ENCODE peak calls at places on chromosomes 13 and 19, in nine cellular contexts. One of them, this sample, is unnamed.

GRCh38 chr19:48735031-48735615 is 5.3 kb downstream of the RASIP1 start:
- DNase-seq in activated naive CD4-positive, alpha-beta T cell treated with Interleukin-2 at 50 U/mL for 16 hours: no peak
- DNase-seq in T-helper 1 cell: no peak
- DNase-seq in NCI-H524 treated with DMSO at 0.1 percent for 48 hours: no peak
- DNase-seq in left colon: no peak
- DNase-seq in CD4-positive, alpha-beta T cell: no peak
- DNase-seq in head of caudate nucleus: no peak
- DNase-seq in activated T-cell treated with anti-CD3 and anti-CD28 coated beads, Interleukin-2, amount 50 U/mL, for 24 hours: no peak
- DNase-seq in EL: peak
- DNase-seq in this sample: no peak

GRCh38 chr19:49952906-49953305 is 8.1 kb downstream of the SIGLEC11 start:
- DNase-seq in left colon: no peak
- DNase-seq in CD4-positive, alpha-beta T cell: no peak
- DNase-seq in NCI-H524 treated with DMSO at 0.1 percent for 48 hours: no peak
- DNase-seq in activated T-cell treated with anti-CD3 and anti-CD28 coated beads, Interleukin-2, amount 50 U/mL, for 24 hours: no peak
- DNase-seq in activated naive CD4-positive, alpha-beta T cell treated with Interleukin-2 at 50 U/mL for 16 hours: no peak
- DNase-seq in head of caudate nucleus: no peak
- DNase-seq in EL: no peak
- DNase-seq in T-helper 1 cell: no peak
- DNase-seq in this sample: no peak

GRCh38 chr19:5691930-5692784 is 2.1 kb downstream of the RPL36 start:
- DNase-seq in CD4-positive, alpha-beta T cell: no peak
- DNase-seq in activated naive CD4-positive, alpha-beta T cell treated with Interleukin-2 at 50 U/mL for 16 hours: no peak
- DNase-seq in NCI-H524 treated with DMSO at 0.1 percent for 48 hours: no peak
- DNase-seq in head of caudate nucleus: no peak
- DNase-seq in EL: peak
- DNase-seq in T-helper 1 cell: no peak
- DNase-seq in left colon: peak
- DNase-seq in activated T-cell treated with anti-CD3 and anti-CD28 coated beads, Interleukin-2, amount 50 U/mL, for 24 hours: peak
- DNase-seq in this sample: peak

GRCh38 chr19:29537181-29537580 is 11.4 kb downstream of the VSTM2B start:
- DNase-seq in head of caudate nucleus: no peak
- DNase-seq in left colon: no peak
- DNase-seq in CD4-positive, alpha-beta T cell: no peak
- DNase-seq in activated naive CD4-positive, alpha-beta T cell treated with Interleukin-2 at 50 U/mL for 16 hours: no peak
- DNase-seq in activated T-cell treated with anti-CD3 and anti-CD28 coated beads, Interleukin-2, amount 50 U/mL, for 24 hours: peak
- DNase-seq in NCI-H524 treated with DMSO at 0.1 percent for 48 hours: no peak
- DNase-seq in EL: no peak
- DNase-seq in T-helper 1 cell: no peak
- DNase-seq in this sample: peak

GRCh38 chr13:76852991-76853390 is 33.2 kb downstream of the KCTD12 start:
- DNase-seq in left colon: no peak
- DNase-seq in EL: peak
- DNase-seq in T-helper 1 cell: no peak
- DNase-seq in activated naive CD4-positive, alpha-beta T cell treated with Interleukin-2 at 50 U/mL for 16 hours: no peak
- DNase-seq in activated T-cell treated with anti-CD3 and anti-CD28 coated beads, Interleukin-2, amount 50 U/mL, for 24 hours: no peak
- DNase-seq in CD4-positive, alpha-beta T cell: no peak
- DNase-seq in NCI-H524 treated with DMSO at 0.1 percent for 48 hours: no peak
- DNase-seq in head of caudate nucleus: no peak
- DNase-seq in this sample: no peak

GRCh38 chr19:47499863-47500830 is 14.7 kb downstream of the NAPA start:
- DNase-seq in activated naive CD4-positive, alpha-beta T cell treated with Interleukin-2 at 50 U/mL for 16 hours: no peak
- DNase-seq in NCI-H524 treated with DMSO at 0.1 percent for 48 hours: no peak
- DNase-seq in left colon: no peak
- DNase-seq in head of caudate nucleus: peak
- DNase-seq in EL: no peak
- DNase-seq in T-helper 1 cell: no peak
- DNase-seq in activated T-cell treated with anti-CD3 and anti-CD28 coated beads, Interleukin-2, amount 50 U/mL, for 24 hours: no peak
- DNase-seq in CD4-positive, alpha-beta T cell: no peak
- DNase-seq in this sample: no peak

GRCh38 chr13:57627663-57628062 is 3.9 kb upstream of the PCDH17 start:
- DNase-seq in NCI-H524 treated with DMSO at 0.1 percent for 48 hours: peak
- DNase-seq in left colon: no peak
- DNase-seq in T-helper 1 cell: peak
- DNase-seq in CD4-positive, alpha-beta T cell: no peak
- DNase-seq in activated naive CD4-positive, alpha-beta T cell treated with Interleukin-2 at 50 U/mL for 16 hours: no peak
- DNase-seq in activated T-cell treated with anti-CD3 and anti-CD28 coated beads, Interleukin-2, amount 50 U/mL, for 24 hours: no peak
- DNase-seq in EL: no peak
- DNase-seq in head of caudate nucleus: no peak
- DNase-seq in this sample: no peak

GRCh38 chr19:11534538-11534937 is 4.1 kb upstream of the CNN1 start:
- DNase-seq in left colon: no peak
- DNase-seq in NCI-H524 treated with DMSO at 0.1 percent for 48 hours: no peak
- DNase-seq in activated naive CD4-positive, alpha-beta T cell treated with Interleukin-2 at 50 U/mL for 16 hours: no peak
- DNase-seq in EL: no peak
- DNase-seq in activated T-cell treated with anti-CD3 and anti-CD28 coated beads, Interleukin-2, amount 50 U/mL, for 24 hours: no peak
- DNase-seq in T-helper 1 cell: no peak
- DNase-seq in CD4-positive, alpha-beta T cell: no peak
- DNase-seq in head of caudate nucleus: no peak
- DNase-seq in this sample: no peak

GRCh38 chr19:29526730-29527499 is 1.1 kb downstream of the VSTM2B start:
- DNase-seq in EL: no peak
- DNase-seq in left colon: no peak
- DNase-seq in CD4-positive, alpha-beta T cell: no peak
- DNase-seq in T-helper 1 cell: no peak
- DNase-seq in activated T-cell treated with anti-CD3 and anti-CD28 coated beads, Interleukin-2, amount 50 U/mL, for 24 hours: peak
- DNase-seq in NCI-H524 treated with DMSO at 0.1 percent for 48 hours: no peak
- DNase-seq in activated naive CD4-positive, alpha-beta T cell treated with Interleukin-2 at 50 U/mL for 16 hours: peak
- DNase-seq in head of caudate nucleus: peak
- DNase-seq in this sample: no peak

This sample was measured in pancreas.